ENCODE peak calls at places on chromosomes 11 and 22, in four cellular contexts. One of them, this sample, is unnamed.

GRCh38 chr11:68296344-68297051 is 15.9 kb upstream of the LRP5 start:
- DNase-seq in hepatocyte: no peak
- DNase-seq in neuronal stem cell: no peak
- DNase-seq in fibroblast of lung: no peak
- DNase-seq in this sample: no peak

GRCh38 chr22:46661221-46661851 is 41.1 kb downstream of the GRAMD4 start:
- DNase-seq in neuronal stem cell: no peak
- DNase-seq in hepatocyte: no peak
- DNase-seq in fibroblast of lung: peak; percentile 62
- DNase-seq in this sample: no peak

GRCh38 chr22:27602390-27602789 is 199.2 kb downstream of the MN1 start:
- DNase-seq in fibroblast of lung: no peak
- DNase-seq in neuronal stem cell: no peak
- DNase-seq in hepatocyte: no peak
- DNase-seq in this sample: no peak

GRCh38 chr11:112267188-112267591 is 6.5 kb upstream of the PLET1 start:
- DNase-seq in fibroblast of lung: peak; percentile 42
- DNase-seq in neuronal stem cell: no peak
- DNase-seq in hepatocyte: no peak
- DNase-seq in this sample: no peak

GRCh38 chr11:57318178-57318577 is 6.6 kb downstream of the TNKS1BP1 start:
- DNase-seq in fibroblast of lung: peak; percentile 36
- DNase-seq in hepatocyte: no peak
- DNase-seq in neuronal stem cell: no peak
- DNase-seq in this sample: no peak

GRCh38 chr11:123054301-123055065 is 7.5 kb downstream of the HSPA8 start:
- DNase-seq in fibroblast of lung: peak; percentile 66
- DNase-seq in hepatocyte: peak; percentile 88
- DNase-seq in neuronal stem cell: peak; percentile 64
- DNase-seq in this sample: no peak

GRCh38 chr11:12220305-12220704 is 109.9 kb downstream of the MICAL2 start:
- DNase-seq in hepatocyte: no peak
- DNase-seq in fibroblast of lung: no peak
- DNase-seq in neuronal stem cell: no peak
- DNase-seq in this sample: no peak

GRCh38 chr11:128694618-128695481 is 978 bp downstream of the FLI1 start:
- DNase-seq in fibroblast of lung: peak; percentile 41
- DNase-seq in neuronal stem cell: no peak
- DNase-seq in hepatocyte: no peak
- DNase-seq in this sample: no peak

GRCh38 chr11:119434531-119435330 is 11.8 kb upstream of the THY1 start:
- DNase-seq in fibroblast of lung: no peak
- DNase-seq in neuronal stem cell: no peak
- DNase-seq in hepatocyte: no peak
- DNase-seq in this sample: no peak

GRCh38 chr11:107018902-107019493 is 722 bp upstream of the GUCY1A2 start:
- DNase-seq in neuronal stem cell: peak; percentile 71
- DNase-seq in fibroblast of lung: peak; percentile 85
- DNase-seq in hepatocyte: peak; percentile 92
- DNase-seq in this sample: no peak

GRCh38 chr22:37492428-37493344 is 6.5 kb upstream of the MFNG start:
- DNase-seq in hepatocyte: no peak
- DNase-seq in neuronal stem cell: peak; percentile 33
- DNase-seq in fibroblast of lung: peak; percentile 48
- DNase-seq in this sample: peak; percentile 52

GRCh38 chr11:20075627-20076026 is 84.6 kb downstream of the DBX1 start:
- DNase-seq in neuronal stem cell: no peak
- DNase-seq in fibroblast of lung: no peak
- DNase-seq in hepatocyte: no peak
- DNase-seq in this sample: no peak

GRCh38 chr22:49052023-49052538 is 775.6 kb downstream of the BRD1 start:
- DNase-seq in fibroblast of lung: peak; percentile 6
- DNase-seq in neuronal stem cell: no peak
- DNase-seq in hepatocyte: no peak
- DNase-seq in this sample: no peak

GRCh38 chr11:32426819-32427615 is 8.3 kb downstream of the WT1 start:
- DNase-seq in hepatocyte: no peak
- DNase-seq in fibroblast of lung: no peak
- DNase-seq in neuronal stem cell: no peak
- DNase-seq in this sample: no peak

GRCh38 chr22:20167643-20168322 is 16.9 kb upstream of the CCDC188 start:
- DNase-seq in hepatocyte: no peak
- DNase-seq in fibroblast of lung: no peak
- DNase-seq in neuronal stem cell: no peak
- DNase-seq in this sample: no peak

GRCh38 chr22:27879923-27880322 is 39.1 kb downstream of the PITPNB start:
- DNase-seq in hepatocyte: peak; percentile 50
- DNase-seq in neuronal stem cell: no peak
- DNase-seq in fibroblast of lung: peak; percentile 49
- DNase-seq in this sample: no peak

GRCh38 chr22:46649176-46650077 is 29.2 kb downstream of the GRAMD4 start:
- DNase-seq in neuronal stem cell: no peak
- DNase-seq in hepatocyte: no peak
- DNase-seq in fibroblast of lung: no peak
- DNase-seq in this sample: no peak

DNA sequence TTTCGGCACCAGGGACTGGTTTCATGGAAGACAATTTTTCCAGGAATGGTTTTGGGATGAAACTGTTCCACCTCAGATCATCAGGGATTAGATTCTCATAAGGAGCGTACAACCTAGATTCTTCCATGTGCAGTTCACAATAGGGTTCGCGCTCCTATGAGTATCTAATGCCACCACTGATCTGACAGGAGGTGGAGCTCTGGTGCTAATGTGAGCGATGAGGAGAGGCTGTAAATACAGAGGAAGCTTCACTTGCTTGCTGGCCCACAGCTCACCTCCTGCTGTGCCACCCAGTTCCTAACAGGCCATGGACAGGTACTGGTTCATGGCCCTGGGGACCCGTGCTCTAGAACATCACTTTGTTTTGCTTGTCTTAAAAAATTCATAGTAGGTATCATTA is 41.8 kb upstream of the AMPD3 start:
- DNase-seq in fibroblast of lung: no peak
- DNase-seq in neuronal stem cell: no peak
- DNase-seq in hepatocyte: no peak
- DNase-seq in this sample: no peak
- H3K4me3 ChIP-seq in fibroblast of lung: no peak overlapping the region
- H3K4me3 ChIP-seq in neuronal stem cell: no peak overlapping the region
- H3K4me3 ChIP-seq in hepatocyte: no peak overlapping the region
- H3K4me3 ChIP-seq in this sample: no peak overlapping the region

GRCh38 chr11:64553554-64554201 is 37.3 kb upstream of the SLC22A12 start:
- DNase-seq in neuronal stem cell: peak; percentile 59
- DNase-seq in fibroblast of lung: peak; percentile 19
- DNase-seq in hepatocyte: peak; percentile 72
- DNase-seq in this sample: no peak
- H3K4me2 ChIP-seq in neuronal stem cell: no peak overlapping the region
- H3K4me2 ChIP-seq in fibroblast of lung: peak overlapping the region; percentile 44
- H3K4me2 ChIP-seq in hepatocyte: no peak overlapping the region
- H3K4me2 ChIP-seq in this sample: no peak overlapping the region

DNA sequence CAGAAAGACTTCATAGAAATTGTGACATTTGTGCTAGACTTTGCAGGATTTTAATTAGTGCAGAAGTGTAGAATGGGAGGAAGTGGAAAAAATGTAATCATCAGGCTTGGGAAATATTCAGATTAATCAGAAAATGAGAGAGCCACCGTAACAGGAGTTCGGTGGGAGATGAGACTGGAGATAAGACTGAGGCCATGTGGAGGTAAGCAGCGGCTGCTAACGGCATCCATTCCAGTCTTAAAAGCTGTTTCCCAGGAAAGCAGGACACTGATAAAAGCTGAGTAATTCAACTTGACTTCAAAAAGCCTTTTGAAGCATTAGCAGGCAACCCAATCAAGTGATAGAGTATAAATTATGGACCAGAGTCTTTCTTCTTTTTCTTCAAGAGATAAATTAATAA is 369.9 kb downstream of the LUZP2 start:
- DNase-seq in neuronal stem cell: no peak
- DNase-seq in fibroblast of lung: no peak
- DNase-seq in hepatocyte: no peak
- DNase-seq in this sample: no peak
- H3K36me3 ChIP-seq in neuronal stem cell: no peaks in the 10 kb centered on the region
- H3K36me3 ChIP-seq in fibroblast of lung: no peaks in the 10 kb centered on the region
- H3K36me3 ChIP-seq in hepatocyte: no peaks in the 10 kb centered on the region
- H3K36me3 ChIP-seq in this sample: no peaks in the 10 kb centered on the region

GRCh38 chr11:9689721-9690120 is 25.8 kb downstream of the SWAP70 start:
- DNase-seq in neuronal stem cell: no peak
- DNase-seq in hepatocyte: no peak
- DNase-seq in fibroblast of lung: peak; percentile 47
- DNase-seq in this sample: no peak
- H3K4me3 ChIP-seq in neuronal stem cell: no peak overlapping the region
- H3K4me3 ChIP-seq in hepatocyte: no peak overlapping the region
- H3K4me3 ChIP-seq in fibroblast of lung: no peak overlapping the region
- H3K4me3 ChIP-seq in this sample: no peak overlapping the region

DNA sequence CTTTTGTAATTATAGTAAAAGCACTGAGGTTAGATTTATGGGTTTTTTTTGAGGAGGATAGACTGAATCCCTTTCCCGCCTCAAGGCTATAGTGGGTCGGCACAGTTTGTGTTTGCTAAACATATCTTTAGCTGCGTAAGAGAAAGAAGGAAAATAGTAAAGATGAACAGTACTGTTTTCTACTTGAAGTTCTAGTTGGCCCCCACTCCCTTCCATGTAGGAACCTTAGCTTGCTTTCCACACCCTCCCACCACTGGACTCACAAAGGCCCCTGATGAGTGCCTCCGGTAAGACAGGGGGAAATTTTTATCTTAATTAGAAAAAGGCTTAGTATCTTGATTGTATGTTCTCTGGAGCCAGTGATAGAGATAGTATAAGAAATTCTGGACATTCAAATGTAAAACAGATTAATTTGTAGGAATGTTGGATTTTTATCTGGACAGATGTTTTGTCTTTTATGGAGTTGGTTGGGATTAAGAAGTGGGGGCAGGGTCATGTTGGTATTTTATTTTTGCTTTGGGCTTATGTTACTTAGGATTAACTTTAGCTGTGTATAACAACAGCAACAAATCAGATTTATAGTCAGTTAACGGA is 49.4 kb downstream of the PTPRJ start:
- DNase-seq in neuronal stem cell: no peak
- DNase-seq in hepatocyte: no peak
- DNase-seq in fibroblast of lung: no peak
- DNase-seq in this sample: no peak
- H3K4me2 ChIP-seq in neuronal stem cell: no peak overlapping the region
- H3K4me2 ChIP-seq in hepatocyte: peak overlapping the region; percentile 45
- H3K4me2 ChIP-seq in fibroblast of lung: no peak overlapping the region
- H3K4me2 ChIP-seq in this sample: no peak overlapping the region

GRCh38 chr22:23831261-23831660 is 7.5 kb downstream of the DERL3 start:
- DNase-seq in neuronal stem cell: no peak
- DNase-seq in hepatocyte: no peak
- DNase-seq in fibroblast of lung: no peak
- DNase-seq in this sample: no peak

GRCh38 chr22:23829845-23830372 is 8.9 kb downstream of the DERL3 start:
- DNase-seq in neuronal stem cell: no peak
- DNase-seq in hepatocyte: no peak
- DNase-seq in fibroblast of lung: peak; percentile 81
- DNase-seq in this sample: no peak

GRCh38 chr22:23832226-23833016 is 6.4 kb downstream of the DERL3 start:
- DNase-seq in fibroblast of lung: no peak
- DNase-seq in neuronal stem cell: no peak
- DNase-seq in hepatocyte: no peak
- DNase-seq in this sample: no peak

GRCh38 chr22:23833017-23833795 is 5.6 kb downstream of the DERL3 start:
- DNase-seq in fibroblast of lung: no peak
- DNase-seq in neuronal stem cell: no peak
- DNase-seq in hepatocyte: no peak
- DNase-seq in this sample: no peak

DNA sequence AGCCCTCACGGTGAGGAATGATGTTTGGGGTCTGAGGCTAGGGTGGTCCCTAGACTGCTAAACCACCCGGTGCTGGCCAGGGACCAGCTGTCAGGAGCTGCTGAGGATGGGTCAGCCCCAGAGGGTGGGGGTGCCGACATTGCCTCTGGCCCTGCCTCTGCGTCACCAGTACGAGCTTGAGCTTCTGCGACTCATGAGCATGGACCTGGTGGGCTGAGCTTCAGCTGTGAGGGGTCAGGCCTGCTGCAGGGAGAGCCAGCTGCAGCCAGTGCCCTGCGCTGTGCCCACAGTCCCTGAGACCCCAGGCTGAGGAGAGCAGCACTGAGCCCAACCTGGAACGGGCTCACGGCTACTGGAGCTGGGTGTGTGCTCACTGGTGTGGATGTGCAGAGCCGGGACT is 7.0 kb downstream of the DERL3 start:
- DNase-seq in fibroblast of lung: no peak
- DNase-seq in neuronal stem cell: no peak
- DNase-seq in hepatocyte: no peak
- DNase-seq in this sample: no peak
- H3K36me3 ChIP-seq in fibroblast of lung: peaks cover 28% of the 10 kb centered on the region
- H3K36me3 ChIP-seq in neuronal stem cell: peaks cover 93% of the 10 kb centered on the region
- H3K36me3 ChIP-seq in hepatocyte: no peaks in the 10 kb centered on the region
- H3K36me3 ChIP-seq in this sample: no peaks in the 10 kb centered on the region